ENCODE peak calls at places on chromosomes 7 and 10, in eight cellular contexts. I is WTC11, L is D721Med, R is AG10803, Z is progenitor cell of endocrine pancreas, S is fibroblast of pulmonary artery, M is cardiac fibroblast, J is adrenal gland. T is an unnamed sample.

GRCh38 chr10:71069909-71070666 is 142.3 kb upstream of the UNC5B start:
- DNase-seq in S (no peak), I (no peak), L (no peak), M (no peak), J (no peak), R (no peak), Z (no peak), T (no peak)

GRCh38 chr10:71368639-71369038 is 28.1 kb upstream of the CDH23 start:
- DNase-seq in Z (no peak), I (no peak), L (no peak), J (no peak), S (no peak), M (no peak), R (no peak), T (no peak)

GRCh38 chr10:101272229-101272868 is 43.1 kb upstream of the LBX1 start:
- DNase-seq in L (peak), I (peak), S (peak), J (peak), Z (peak), R (peak), M (peak), T (peak)

GRCh38 chr7:116097365-116098009 is 66.9 kb upstream of the TFEC start:
- DNase-seq in M (peak), J (no peak), I (no peak), R (peak), S (peak), Z (no peak), L (no peak), T (no peak)

GRCh38 chr7:19203686-19204085 is 58.5 kb upstream of the FERD3L start:
- DNase-seq in R (no peak), J (no peak), I (no peak), L (no peak), M (peak), Z (no peak), S (no peak), T (no peak)

GRCh38 chr10:110226926-110227641 is 19.7 kb downstream of the MXI1 start:
- DNase-seq in J (peak), M (peak), I (peak), S (no peak), R (no peak), L (peak), Z (peak), T (peak)

GRCh38 chr10:127699311-127699710 is 37.7 kb upstream of the FOXI2 start:
- DNase-seq in M (no peak), Z (no peak), I (no peak), S (no peak), L (no peak), R (no peak), J (no peak), T (no peak)

GRCh38 chr7:121960678-121961461 is 87.9 kb downstream of the PTPRZ1 start:
- DNase-seq in J (no peak), M (peak), S (peak), I (no peak), L (no peak), Z (no peak), R (peak), T (no peak)

GRCh38 chr10:15642095-15642494 is 77.6 kb downstream of the ITGA8 start:
- DNase-seq in R (peak), I (no peak), L (no peak), Z (no peak), J (no peak), M (peak), S (peak), T (no peak)

GRCh38 chr10:75007646-75008045 is 103.8 kb upstream of the SAMD8 start:
- DNase-seq in I (no peak), M (no peak), Z (no peak), S (no peak), J (no peak), L (no peak), R (no peak), T (no peak)

GRCh38 chr7:100860702-100861615 is 6.2 kb upstream of the TRIP6 start:
- DNase-seq in Z (no peak), I (no peak), M (no peak), R (no peak), J (no peak), L (peak), S (no peak), T (no peak)

GRCh38 chr10:94042001-94042813 is 48.5 kb downstream of the PLCE1 start:
- DNase-seq in J (no peak), I (no peak), S (peak), Z (no peak), L (no peak), R (peak), M (peak), T (no peak)
- TF ChIP-seq CTCF in J (no peak), I (no peak), S (peak), Z (no peak), L (peak), R (peak), M (peak), T (no peak)

DNA sequence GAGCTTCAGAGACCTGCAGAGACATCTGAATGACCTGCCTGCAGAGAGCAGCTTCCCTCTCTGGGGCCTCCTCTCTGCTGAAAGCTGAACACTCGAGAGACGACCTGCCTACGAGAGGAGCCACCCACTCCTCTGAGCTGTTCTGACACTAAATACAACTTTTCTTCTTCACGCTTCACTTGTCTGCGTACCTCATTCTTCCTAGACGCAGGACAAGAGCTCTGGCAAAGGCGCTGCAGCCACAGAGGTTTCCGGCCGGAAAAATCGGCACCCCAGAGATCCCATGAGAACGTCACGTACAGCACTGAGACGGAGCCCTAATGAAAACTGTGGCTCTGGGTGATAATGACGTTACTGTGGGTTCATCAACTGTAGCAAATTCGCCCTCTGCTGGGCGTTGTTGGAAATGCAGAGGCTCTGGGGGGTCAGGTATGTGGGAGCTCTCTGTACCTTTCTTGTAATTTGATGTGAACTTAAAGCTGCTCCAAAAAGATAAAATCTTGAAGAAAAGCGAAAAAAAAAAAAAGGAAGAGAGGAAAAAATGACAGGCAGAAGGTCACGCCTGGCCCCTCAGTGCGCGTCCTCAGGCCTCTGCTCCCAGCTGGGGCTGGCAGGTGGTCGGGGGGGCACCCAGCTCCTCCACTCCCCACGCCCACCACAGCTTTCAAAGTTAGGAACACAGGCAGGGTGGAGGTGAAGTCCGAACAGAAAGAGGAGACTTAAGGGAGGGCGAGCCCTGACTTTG is 120.7 kb downstream of the DYNC2I1 start:
- DNase-seq in S (peak), M (peak), J (peak), L (peak), I (peak), R (peak), Z (peak), T (peak)
- TF ChIP-seq CTCF in S (peak), M (peak), J (peak), L (peak), I (peak), R (peak), Z (peak), T (peak)

GRCh38 chr10:112896273-112896672 is 53.8 kb upstream of the TCF7L2 start:
- DNase-seq in I (no peak), Z (no peak), J (no peak), M (peak), S (no peak), L (no peak), R (no peak), T (no peak)
- TF ChIP-seq CTCF in I (no peak), Z (no peak), J (no peak), M (no peak), S (no peak), L (no peak), R (no peak), T (no peak)

DNA sequence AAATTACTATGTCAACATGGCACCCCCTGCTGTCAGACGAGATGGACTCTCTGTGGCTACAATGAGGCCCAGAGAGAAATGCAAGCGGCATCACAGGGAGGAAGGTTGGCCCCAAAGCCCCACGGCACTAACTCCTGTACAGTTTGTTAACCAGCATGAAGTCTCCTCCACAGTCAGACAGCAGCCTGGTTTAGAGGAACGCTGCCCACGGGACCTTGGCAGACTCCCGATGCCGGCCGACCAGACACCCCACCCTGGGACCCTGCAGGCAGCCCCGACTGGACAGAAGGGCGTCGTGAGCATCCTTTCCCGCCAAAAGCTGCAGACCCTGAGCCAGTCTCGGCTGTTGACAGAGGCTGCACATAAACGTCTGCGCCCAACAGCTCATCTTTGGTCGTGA is 158.8 kb downstream of the DIP2C start:
- DNase-seq in I (no peak), J (no peak), L (no peak), M (no peak), S (no peak), R (no peak), Z (no peak), T (no peak)
- TF ChIP-seq CTCF in I (no peak), J (no peak), L (no peak), M (no peak), S (no peak), R (no peak), Z (no peak), T (no peak)

GRCh38 chr7:155862516-155863257 is 50.4 kb upstream of the SHH start:
- DNase-seq in J (peak), R (no peak), I (no peak), L (no peak), S (no peak), M (no peak), Z (no peak), T (no peak)
- TF ChIP-seq CTCF in J (no peak), R (no peak), I (no peak), L (no peak), S (no peak), M (peak), Z (peak), T (no peak)

GRCh38 chr7:9106747-9107146 is 673.3 kb downstream of the NXPH1 start:
- DNase-seq in S (no peak), R (no peak), I (no peak), Z (no peak), J (no peak), L (no peak), M (no peak), T (no peak)
- TF ChIP-seq CTCF in S (no peak), R (no peak), I (no peak), Z (no peak), J (no peak), L (no peak), M (no peak), T (no peak)

GRCh38 chr7:150824379-150825177 is 24.0 kb downstream of the TMEM176A start:
- DNase-seq in J (no peak), S (no peak), I (no peak), M (no peak), Z (no peak), R (no peak), L (no peak), T (no peak)
- TF ChIP-seq CTCF in J (no peak), S (no peak), I (no peak), M (no peak), Z (no peak), R (no peak), L (no peak), T (no peak)

DNA sequence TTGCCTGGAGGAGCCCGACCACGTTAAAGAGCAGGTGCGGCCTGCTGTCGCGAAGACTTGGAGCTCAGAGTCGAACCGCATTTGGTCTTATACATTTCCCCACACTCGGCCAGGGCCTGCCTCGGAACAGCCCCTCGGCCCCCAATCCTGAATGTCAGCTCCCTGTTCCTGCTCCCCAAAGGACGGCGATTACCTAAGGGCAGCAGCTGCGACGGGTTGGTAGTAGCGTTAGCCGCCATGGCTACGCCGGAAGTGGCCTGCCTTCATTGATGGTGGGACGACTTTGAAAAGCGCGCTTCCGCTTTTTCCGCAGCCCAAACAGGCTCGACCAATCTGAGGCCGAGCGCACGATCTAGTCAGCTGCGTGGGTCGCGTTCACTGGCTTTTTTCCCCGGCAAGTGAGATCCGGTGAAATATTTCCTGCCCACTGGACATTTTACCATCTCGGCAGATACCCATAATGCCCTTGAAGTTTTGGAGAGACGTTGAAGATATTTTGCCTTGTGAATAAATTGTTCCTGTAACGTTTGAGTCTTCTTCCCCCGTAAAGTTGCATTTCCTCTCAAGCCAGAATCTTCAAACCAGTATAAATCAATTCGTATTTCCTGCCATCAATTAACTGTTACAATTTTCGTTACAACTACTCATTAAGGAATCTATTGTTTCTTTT is at the start of gene LSM5:
- DNase-seq in M (peak), I (peak), Z (peak), S (peak), J (peak), R (peak), L (no peak), T (peak)
- TF ChIP-seq CTCF in M (no peak), I (no peak), Z (no peak), S (no peak), J (no peak), R (no peak), L (no peak), T (no peak)

GRCh38 chr10:95208702-95209391 is 14.8 kb downstream of the ACSM6 start:
- DNase-seq in I (no peak), J (no peak), M (peak), R (no peak), Z (no peak), S (peak), L (no peak), T (no peak)
- TF ChIP-seq CTCF in I (no peak), J (peak), M (no peak), R (peak), Z (peak), S (peak), L (peak), T (peak)

GRCh38 chr7:73647725-73648592 is 19.7 kb upstream of the VPS37D start:
- DNase-seq in Z (peak), S (no peak), R (no peak), L (no peak), I (peak), J (no peak), M (no peak), T (no peak)
- TF ChIP-seq CTCF in Z (peak), S (no peak), R (no peak), L (peak), I (no peak), J (no peak), M (no peak), T (no peak)